ENCODE peak calls at places on chromosomes 12 and 14, in four cellular contexts. One of them, this sample, is unnamed.

GRCh38 chr12:117494833-117495714 is 133.6 kb upstream of the NOS1 start:
- DNase-seq in AML-193: no peak
- DNase-seq in caudate nucleus: no peak
- DNase-seq in IMR-90: no peak
- DNase-seq in this sample: peak

GRCh38 chr12:133156125-133156690 is 25.1 kb upstream of the ZNF268 start:
- DNase-seq in AML-193: no peak
- DNase-seq in caudate nucleus: no peak
- DNase-seq in IMR-90: no peak
- DNase-seq in this sample: no peak

GRCh38 chr12:108683906-108684556 is 47.3 kb downstream of the CORO1C start:
- DNase-seq in AML-193: no peak
- DNase-seq in caudate nucleus: no peak
- DNase-seq in IMR-90: no peak
- DNase-seq in this sample: no peak

GRCh38 chr14:99273724-99274345 is 1.8 kb upstream of the BCL11B start:
- DNase-seq in AML-193: no peak
- DNase-seq in caudate nucleus: no peak
- DNase-seq in IMR-90: no peak
- DNase-seq in this sample: no peak

GRCh38 chr14:93331375-93332031 is 1.3 kb downstream of the BTBD7 start:
- DNase-seq in AML-193: no peak
- DNase-seq in caudate nucleus: no peak
- DNase-seq in IMR-90: no peak
- DNase-seq in this sample: no peak

GRCh38 chr14:100539319-100539645 is 47.9 kb downstream of the BEGAIN start:
- DNase-seq in AML-193: no peak
- DNase-seq in caudate nucleus: no peak
- DNase-seq in IMR-90: no peak
- DNase-seq in this sample: no peak

GRCh38 chr12:79988368-79988767 is 53.5 kb upstream of the PPP1R12A start:
- DNase-seq in AML-193: no peak
- DNase-seq in caudate nucleus: no peak
- DNase-seq in IMR-90: peak
- DNase-seq in this sample: peak

GRCh38 chr14:92659765-92660561 is 88.5 kb downstream of the LGMN start:
- DNase-seq in AML-193: peak
- DNase-seq in caudate nucleus: no peak
- DNase-seq in IMR-90: no peak
- DNase-seq in this sample: no peak

GRCh38 chr12:120698677-120699076 is 11.6 kb upstream of the UNC119B start:
- DNase-seq in AML-193: peak
- DNase-seq in caudate nucleus: no peak
- DNase-seq in IMR-90: no peak
- DNase-seq in this sample: no peak